ENCODE peak calls at places on chromosomes 4 and X, in five cellular contexts. U is K562, L is SK-N-SH, B is H1, R is GM12878. Y is an unnamed sample.

GRCh38 chr4:2938906-2939305 is 24.3 kb downstream of the NOP14 start:
- DNase-seq in U (no peak), L (no peak), B (no peak), R (no peak), Y (no peak)

GRCh38 chrX:31201503-31201902 is 129.7 kb upstream of the FTHL17 start:
- DNase-seq in U (no peak), L (no peak), B (no peak), R (no peak), Y (no peak)

GRCh38 chr4:172692701-172693100 is 475.9 kb upstream of the GALNT7 start:
- DNase-seq in U (no peak), L (no peak), B (no peak), R (no peak), Y (no peak)

GRCh38 chrX:46961574-46962279 is 49.5 kb downstream of the JADE3 start:
- DNase-seq in U (no peak), L (no peak), B (no peak), R (no peak), Y (no peak)

GRCh38 chr4:15232725-15233597 is 194.9 kb upstream of the C1QTNF7 start:
- DNase-seq in U (no peak), L (no peak), B (no peak), R (no peak), Y (peak; percentile 14)

GRCh38 chr4:54185380-54185779 is 43.7 kb upstream of the PDGFRA start:
- DNase-seq in U (no peak), L (no peak), B (no peak), R (no peak), Y (no peak)

GRCh38 chrX:120293015-120293414 is 18.2 kb downstream of the TMEM255A start:
- DNase-seq in U (no peak), L (no peak), B (no peak), R (no peak), Y (no peak)

GRCh38 chrX:63658920-63659319 is 126.1 kb downstream of the ARHGEF9 start:
- DNase-seq in U (no peak), L (no peak), B (no peak), R (no peak), Y (no peak)

GRCh38 chrX:48833531-48834138 is 1.8 kb downstream of the PCSK1N start:
- DNase-seq in U (peak; percentile 41), L (peak; percentile 65), B (no peak), R (no peak), Y (no peak)

GRCh38 chr4:2484993-2485392 is 16.1 kb downstream of the RNF4 start:
- DNase-seq in U (no peak), L (no peak), B (no peak), R (peak; percentile 62), Y (no peak)

GRCh38 chr4:104015680-104016079 is 295.9 kb upstream of the TACR3 start:
- DNase-seq in U (no peak), L (no peak), B (no peak), R (no peak), Y (no peak)

GRCh38 chr4:111748157-111748556 is 397.1 kb upstream of the FAM241A start:
- DNase-seq in U (no peak), L (no peak), B (no peak), R (no peak), Y (no peak)

GRCh38 chr4:76233534-76233933 is 18.0 kb upstream of the FAM47E start:
- DNase-seq in U (peak; percentile 46), L (peak; percentile 64), B (no peak), R (no peak), Y (no peak)

GRCh38 chr4:60890743-60891142 is 309.4 kb upstream of the ADGRL3 start:
- DNase-seq in U (no peak), L (no peak), B (no peak), R (no peak), Y (no peak)

GRCh38 chr4:7259039-7259438 is 66.7 kb downstream of the SORCS2 start:
- DNase-seq in U (no peak), L (no peak), B (no peak), R (no peak), Y (no peak)

GRCh38 chr4:168825975-168826374 is 184.1 kb downstream of the CBR4 start:
- DNase-seq in U (no peak), L (no peak), B (no peak), R (no peak), Y (no peak)

GRCh38 chr4:25722964-25723363 is 67.3 kb downstream of the SLC34A2 start:
- DNase-seq in U (no peak), L (no peak), B (no peak), R (no peak), Y (no peak)

GRCh38 chr4:186831574-186831973 is 107.9 kb upstream of the FAT1 start:
- DNase-seq in U (no peak), L (no peak), B (no peak), R (no peak), Y (no peak)

GRCh38 chr4:76641351-76641750 is 206.3 kb downstream of the SHROOM3 start:
- DNase-seq in U (no peak), L (no peak), B (no peak), R (no peak), Y (peak; percentile 73)

GRCh38 chr4:38119663-38120374 is 159.6 kb downstream of the PTTG2 start:
- DNase-seq in U (no peak), L (peak; percentile 48), B (no peak), R (no peak), Y (peak; percentile 1)

GRCh38 chrX:9746148-9746880 is 19.3 kb downstream of the GPR143 start:
- DNase-seq in U (no peak), L (no peak), B (no peak), R (no peak), Y (no peak)

GRCh38 chr4:112916868-112917267 is 132.6 kb upstream of the ANK2 start:
- DNase-seq in U (no peak), L (no peak), B (no peak), R (no peak), Y (no peak)

GRCh38 chr4:6834867-6835266 is 52.3 kb downstream of the KIAA0232 start:
- DNase-seq in U (no peak), L (no peak), B (no peak), R (no peak), Y (no peak)

GRCh38 chrX:143429021-143429570 is 88.2 kb downstream of the SPANXN3 start:
- DNase-seq in U (no peak), L (no peak), B (no peak), R (no peak), Y (no peak)

GRCh38 chr4:47926667-47927258 is 12.4 kb upstream of the NFXL1 start:
- DNase-seq in U (peak; percentile 67), L (peak; percentile 17), B (no peak), R (no peak), Y (peak; percentile 63)

GRCh38 chrX:15680401-15680800 is 15.8 kb upstream of the CLTRN start:
- DNase-seq in U (no peak), L (no peak), B (no peak), R (no peak), Y (no peak)

GRCh38 chr4:159410076-159410777 is 307.3 kb downstream of the RAPGEF2 start:
- DNase-seq in U (no peak), L (no peak), B (no peak), R (no peak), Y (no peak)

DNA sequence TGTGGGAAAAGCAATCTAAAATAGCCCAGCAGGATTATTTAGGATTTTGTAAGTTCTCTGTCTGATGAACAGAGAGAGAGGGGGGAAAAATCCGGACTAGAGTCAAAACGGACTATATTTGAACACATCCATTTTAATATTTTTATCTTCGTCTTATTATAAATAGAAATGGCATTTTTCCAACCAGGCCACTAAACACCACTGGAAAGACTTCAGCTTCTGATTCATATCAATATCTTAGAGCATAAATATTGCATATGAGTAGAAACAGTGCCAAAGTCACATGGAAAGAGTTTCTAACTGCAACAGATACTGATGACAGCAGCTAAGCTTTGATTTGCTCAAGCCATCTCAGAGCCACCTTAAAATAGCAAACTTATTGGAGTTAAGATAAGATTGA is 479 bp downstream of the PPARGC1A start:
- DNase-seq in U (no peak), L (no peak), B (no peak), R (no peak), Y (no peak)
- TF ChIP-seq JUND in U (no peak), L (no peak), B (no peak), R (no peak), Y (no peak)

GRCh38 chrX:101219116-101219839 is at the start of gene DRP2:
- DNase-seq in U (no peak), L (no peak), B (no peak), R (no peak), Y (no peak)

GRCh38 chrX:101223226-101223625 is 3.6 kb downstream of the DRP2 start:
- DNase-seq in U (no peak), L (no peak), B (no peak), R (no peak), Y (no peak)

GRCh38 chrX:101217689-101218088 is 1.9 kb upstream of the DRP2 start:
- DNase-seq in U (no peak), L (no peak), B (no peak), R (no peak), Y (no peak)

GRCh38 chrX:101220881-101221280 is 1.3 kb downstream of the DRP2 start:
- DNase-seq in U (no peak), L (no peak), B (no peak), R (no peak), Y (no peak)

DNA sequence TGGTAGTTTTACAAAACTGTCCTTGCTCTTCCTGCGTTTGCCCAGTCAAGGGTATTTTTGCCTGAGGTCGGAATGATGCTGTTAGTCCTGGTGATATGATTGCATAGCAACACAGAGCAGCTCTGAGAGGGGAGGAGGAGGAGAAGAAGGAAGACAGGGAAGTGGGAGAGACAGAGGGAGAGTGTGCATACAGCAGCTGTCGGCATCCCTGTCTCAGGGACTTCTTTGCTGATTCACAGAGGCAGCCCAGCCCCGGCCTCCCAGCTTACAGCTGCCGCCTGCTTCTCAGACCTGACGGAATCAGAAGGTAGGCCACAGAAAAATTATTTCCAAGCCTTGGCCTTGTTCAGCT is 230 bp downstream of the DRP2 start:
- DNase-seq in U (no peak), L (peak; percentile 20), B (no peak), R (no peak), Y (no peak)
- TF ChIP-seq JUND in U (no peak), L (no peak), B (no peak), R (no peak), Y (no peak)

DNA sequence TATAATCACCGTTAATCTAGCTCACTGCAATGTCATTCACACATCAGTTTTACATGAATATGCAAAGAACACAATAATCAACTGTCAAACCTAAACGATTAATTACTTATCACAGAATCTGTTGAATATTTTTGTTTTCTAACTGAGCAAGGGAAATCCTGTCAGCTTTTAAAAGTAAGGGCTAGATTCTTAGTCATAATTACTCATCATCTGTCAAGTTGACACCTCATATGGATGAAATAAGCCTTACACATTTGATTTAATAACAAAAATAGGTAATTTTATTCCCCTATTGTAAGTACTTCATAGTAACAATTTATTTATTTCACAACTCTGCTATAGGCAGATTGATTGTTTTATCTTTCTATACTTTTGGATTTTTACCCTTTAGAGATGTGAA is 32.7 kb downstream of the TMA16 start:
- DNase-seq in U (no peak), L (no peak), B (no peak), R (no peak), Y (no peak)
- TF ChIP-seq JUND in U (no peak), L (no peak), B (no peak), R (no peak), Y (no peak)

DNA sequence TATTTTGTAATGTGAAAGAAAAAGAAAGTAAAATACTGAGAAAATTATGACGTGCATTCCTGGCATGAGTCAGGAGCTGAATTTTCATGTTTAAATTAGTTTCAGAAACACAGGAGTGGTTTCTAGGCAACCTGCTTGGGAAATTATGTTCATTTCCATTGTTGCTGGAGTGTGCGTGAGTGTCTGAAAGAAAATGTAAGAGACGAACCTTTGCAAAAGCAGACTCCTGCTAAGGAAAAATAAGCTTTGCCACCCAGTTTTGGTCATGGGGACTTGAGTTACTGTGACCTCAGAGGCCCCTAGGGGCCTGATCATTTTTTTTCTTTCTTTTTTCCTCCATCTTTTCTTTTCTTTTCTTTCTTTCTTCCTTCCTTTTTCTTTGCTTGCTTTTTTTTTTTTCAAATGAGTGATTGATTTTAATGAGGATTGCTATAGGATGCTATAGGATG is 18.8 kb upstream of the CHRNA9 start:
- DNase-seq in U (no peak), L (no peak), B (no peak), R (peak; percentile 74), Y (no peak)
- TF ChIP-seq JUND in U (no peak), L (peak; percentile 22), B (no peak), R (peak; percentile 59), Y (no peak)